ENCODE peak calls at places on chromosomes 16 and 17, in ten cellular contexts. A is heart left ventricle; T is aorta; D is fibroblast of lung; R is CD8-positive, alpha-beta T cell; X is stomach; O is heart right ventricle; C is right cardiac atrium; B is adrenal gland; H is BE2C. L is an unnamed sample. For H3K4me1, the result is how much of the 10 kb centered on the place peaks cover.

GRCh38 chr16:13631916-13632315 is 288.0 kb upstream of the ERCC4 start:
- DNase-seq in A (no peak), T (no peak), D (no peak), R (no peak), X (no peak), O (no peak), C (no peak), B (no peak), H (no peak), L (no peak)

GRCh38 chr17:1485311-1485747 is 7.2 kb downstream of the MYO1C start:
- DNase-seq in A (peak), T (peak), D (no peak), R (peak), X (peak), O (peak), C (peak), B (peak), H (no peak), L (peak)

GRCh38 chr16:60674241-60674640 is 1362.0 kb downstream of the CDH8 start:
- DNase-seq in A (no peak), T (no peak), D (peak), R (no peak), X (no peak), O (no peak), C (no peak), B (no peak), H (no peak), L (no peak)

GRCh38 chr16:13108126-13108525 is 206.7 kb downstream of the SHISA9 start:
- DNase-seq in A (no peak), T (no peak), D (no peak), R (no peak), X (no peak), O (no peak), C (no peak), B (no peak), H (no peak), L (no peak)

GRCh38 chr16:17084134-17084533 is 386.6 kb downstream of the XYLT1 start:
- DNase-seq in A (no peak), T (no peak), D (no peak), R (no peak), X (no peak), O (no peak), C (no peak), B (no peak), H (no peak), L (no peak)

GRCh38 chr17:46832945-46833839 is 14.7 kb upstream of the WNT3 start:
- DNase-seq in A (no peak), T (no peak), D (peak), R (no peak), X (no peak), O (peak), C (no peak), B (no peak), H (no peak), L (no peak)

GRCh38 chr16:56824335-56824734 is 40.7 kb upstream of the SLC12A3 start:
- DNase-seq in A (no peak), T (no peak), D (peak), R (no peak), X (peak), O (peak), C (peak), B (peak), H (no peak), L (no peak)

GRCh38 chr16:84065536-84066132 is 23.0 kb upstream of the SLC38A8 start:
- DNase-seq in A (no peak), T (no peak), D (peak), R (no peak), X (peak), O (no peak), C (no peak), B (peak), H (peak), L (no peak)

GRCh38 chr17:34840758-34841157 is 120.5 kb downstream of the CCT6B start:
- DNase-seq in A (no peak), T (no peak), D (no peak), R (no peak), X (no peak), O (no peak), C (no peak), B (no peak), H (no peak), L (no peak)

GRCh38 chr16:30005341-30006094 is 5.3 kb downstream of the DOC2A start:
- DNase-seq in A (peak), T (no peak), D (no peak), R (peak), X (peak), O (no peak), C (peak), B (peak), H (peak), L (no peak)

GRCh38 chr16:30113031-30113710 is at the start of gene GDPD3:
- DNase-seq in A (no peak), T (peak), D (no peak), R (no peak), X (peak), O (no peak), C (peak), B (no peak), H (peak), L (peak)

GRCh38 chr17:9457005-9457404 is 118.6 kb downstream of the STX8 start:
- DNase-seq in A (no peak), T (no peak), D (no peak), R (no peak), X (no peak), O (no peak), C (no peak), B (no peak), H (no peak), L (no peak)

GRCh38 chr17:27892866-27893769 is at the start of gene LYRM9:
- DNase-seq in A (peak), T (peak), D (peak), R (peak), X (peak), O (peak), C (peak), B (peak), H (peak), L (peak)

DNA sequence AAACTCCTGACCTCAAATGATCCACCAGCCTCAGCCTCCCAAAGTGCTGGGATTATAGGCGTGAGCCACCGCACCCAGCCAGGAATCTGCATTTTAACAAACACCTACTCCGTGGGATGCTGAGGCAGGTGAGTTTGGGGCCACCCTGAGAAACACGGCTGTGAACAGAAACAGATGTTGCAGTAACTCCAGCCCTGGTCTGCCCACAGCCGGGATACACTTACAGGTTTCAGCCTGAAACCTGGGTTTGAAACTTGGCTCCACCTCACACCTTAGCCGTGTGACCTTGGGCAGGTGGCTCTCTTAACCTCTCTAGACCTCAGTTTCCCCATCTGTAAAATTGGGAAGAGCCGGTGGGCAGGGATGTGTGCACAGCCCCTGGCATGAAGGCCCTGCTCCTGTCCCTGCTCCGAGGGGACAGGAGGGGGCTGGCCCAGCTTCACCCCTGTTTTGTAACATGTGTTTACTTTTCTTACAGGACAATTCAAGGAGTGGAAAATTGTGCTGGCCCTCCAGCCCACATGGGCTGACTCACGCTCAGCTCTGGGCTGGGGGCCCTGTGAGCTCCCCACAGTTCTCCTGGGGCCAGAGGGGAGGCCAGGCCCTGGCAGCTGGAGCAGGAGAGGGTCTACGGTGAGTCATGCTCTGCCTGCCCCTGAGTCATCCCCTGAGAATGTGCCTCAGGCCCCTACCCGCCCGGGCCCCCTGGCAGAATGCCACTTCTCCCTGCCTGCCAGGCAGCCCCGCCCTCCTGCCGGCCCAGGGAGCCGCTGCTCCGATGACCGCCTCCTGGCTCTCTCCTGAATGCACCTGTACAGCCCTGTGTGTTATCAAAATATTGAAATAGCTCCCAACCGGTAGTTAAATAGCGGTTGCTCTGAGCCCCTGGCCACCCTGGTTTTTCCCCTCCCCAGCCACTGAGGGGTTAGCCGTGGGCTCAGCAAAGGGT is 7.7 kb upstream of the PPL start:
- DNase-seq in A (peak), T (peak), D (peak), R (no peak), X (peak), O (peak), C (peak), B (peak), H (peak), L (peak)
- H3K4me1 ChIP-seq in A (under half), T (under half), D (under half), R (under half), X (under half), O (under half), C (under half), B (under half), H (under half), L (under half)

DNA sequence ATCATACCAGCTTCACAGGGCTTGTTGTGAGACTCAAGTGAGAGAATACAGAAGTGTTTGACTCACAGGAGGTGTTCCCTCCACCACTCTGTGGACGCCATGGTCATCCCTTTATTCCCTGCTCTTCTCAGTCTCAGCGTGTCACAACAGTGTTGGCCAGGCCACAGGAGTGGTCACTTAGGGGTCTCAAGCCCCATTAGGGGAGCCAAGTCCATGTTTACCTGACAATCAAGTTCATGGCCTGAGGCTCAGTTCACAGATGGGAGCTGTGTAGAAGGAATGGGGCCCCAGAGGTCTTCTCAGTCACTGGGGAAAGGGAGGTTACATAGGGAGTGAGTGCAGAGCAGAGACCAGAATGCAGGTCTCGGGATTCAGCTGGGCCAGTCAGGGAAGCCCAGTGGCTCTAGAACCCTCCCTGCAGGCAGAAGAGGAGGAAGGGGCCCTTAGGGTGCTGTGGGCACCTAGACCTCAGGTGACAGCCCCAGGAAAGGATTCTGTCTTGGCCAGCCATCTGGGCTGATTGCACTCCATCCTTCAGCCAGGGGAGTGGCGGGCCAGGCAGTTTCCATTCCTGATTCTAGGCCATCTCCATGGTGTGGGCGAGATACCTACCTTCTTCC is 9.5 kb upstream of the CENPT start:
- DNase-seq in A (no peak), T (no peak), D (no peak), R (no peak), X (no peak), O (no peak), C (no peak), B (no peak), H (no peak), L (no peak)
- H3K4me1 ChIP-seq in A (half or more), T (under half), D (under half), R (under half), X (half or more), O (half or more), C (under half), B (under half), H (under half), L (under half)

GRCh38 chr16:49851468-49851787 is 4.5 kb downstream of the ZNF423 start:
- DNase-seq in A (no peak), T (no peak), D (no peak), R (no peak), X (no peak), O (no peak), C (peak), B (no peak), H (no peak), L (no peak)

GRCh38 chr16:49855822-49856740 is at the start of gene ZNF423:
- DNase-seq in A (no peak), T (no peak), D (no peak), R (no peak), X (no peak), O (no peak), C (peak), B (no peak), H (peak), L (peak)

GRCh38 chr16:49855280-49855821 is 561 bp downstream of the ZNF423 start:
- DNase-seq in A (peak), T (peak), D (peak), R (peak), X (peak), O (peak), C (peak), B (peak), H (peak), L (peak)

GRCh38 chr16:49856741-49857330 is 924 bp upstream of the ZNF423 start:
- DNase-seq in A (peak), T (peak), D (peak), R (no peak), X (peak), O (peak), C (peak), B (peak), H (peak), L (peak)

DNA sequence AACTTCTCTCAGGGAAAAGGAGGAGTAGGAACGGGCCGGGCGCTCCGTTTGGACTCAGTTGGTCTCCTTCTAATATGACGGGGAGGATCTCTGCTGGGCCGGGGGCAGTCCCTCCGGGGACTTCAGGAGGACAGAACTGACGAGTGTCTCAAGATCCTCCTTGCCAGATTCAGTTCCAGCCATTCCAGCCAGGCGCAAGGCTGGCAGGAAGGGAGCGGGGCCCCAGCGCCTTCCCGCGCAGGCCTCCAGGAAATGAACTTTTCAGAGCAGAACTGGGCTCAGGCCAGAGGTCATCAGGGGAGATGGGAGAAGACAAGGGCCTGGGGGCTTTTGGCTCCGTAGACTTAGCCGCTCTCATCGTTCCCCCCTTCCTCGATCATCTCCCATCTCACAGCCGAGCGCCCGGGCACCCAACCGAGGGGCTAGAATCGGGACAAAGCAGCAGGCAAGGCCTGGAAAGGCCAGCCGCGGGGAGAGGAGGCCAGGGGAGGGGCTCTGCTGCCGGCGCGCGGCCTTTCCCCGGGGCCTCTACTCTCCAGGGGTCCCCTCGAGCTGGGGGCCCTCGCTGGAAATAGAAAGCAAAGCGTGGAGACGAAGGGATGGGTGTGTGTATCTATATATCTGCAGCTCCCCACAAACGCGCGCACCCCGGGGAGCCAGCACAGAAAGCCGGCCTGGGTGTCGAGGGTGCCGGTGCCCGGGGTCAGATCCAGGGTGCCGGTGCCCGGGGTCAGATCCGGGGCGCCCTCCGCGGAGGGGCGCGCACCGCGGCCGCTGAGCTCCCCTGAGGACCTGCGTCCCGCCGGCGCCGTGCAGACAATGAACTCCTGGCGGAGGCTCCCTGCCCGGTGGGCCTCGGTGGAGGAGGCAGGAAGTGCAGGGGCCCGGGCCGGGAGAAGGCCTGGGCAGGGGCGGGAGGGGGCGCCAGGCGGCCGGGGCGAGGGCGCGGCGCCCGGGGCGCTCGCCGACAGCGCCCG is 1.4 kb downstream of the ZNF423 start:
- DNase-seq in A (no peak), T (no peak), D (peak), R (no peak), X (no peak), O (no peak), C (peak), B (peak), H (peak), L (peak)
- H3K4me1 ChIP-seq in A (under half), T (under half), D (under half), R (under half), X (half or more), O (under half), C (under half), B (under half), H (under half), L (under half)

GRCh38 chr16:658679-659571 is 9.0 kb upstream of the RHOT2 start:
- DNase-seq in A (no peak), T (no peak), D (no peak), R (no peak), X (no peak), O (no peak), C (no peak), B (no peak), H (no peak), L (no peak)
- H3K4me1 ChIP-seq in A (under half), T (under half), D (under half), R (under half), X (under half), O (under half), C (under half), B (under half), H (under half), L (under half)

GRCh38 chr17:7290166-7290565 is 4.3 kb downstream of the YBX2 start:
- DNase-seq in A (no peak), T (no peak), D (no peak), R (no peak), X (no peak), O (no peak), C (no peak), B (no peak), H (no peak), L (no peak)

GRCh38 chr17:7292729-7293128 is 1.7 kb downstream of the YBX2 start:
- DNase-seq in A (no peak), T (no peak), D (no peak), R (no peak), X (no peak), O (no peak), C (peak), B (no peak), H (no peak), L (no peak)

GRCh38 chr17:7292194-7292593 is 2.2 kb downstream of the YBX2 start:
- DNase-seq in A (no peak), T (no peak), D (no peak), R (no peak), X (no peak), O (no peak), C (no peak), B (no peak), H (no peak), L (no peak)

GRCh38 chr17:7289256-7290032 is 5.0 kb downstream of the YBX2 start:
- DNase-seq in A (no peak), T (no peak), D (no peak), R (no peak), X (no peak), O (no peak), C (peak), B (no peak), H (no peak), L (no peak)

GRCh38 chr17:7290685-7291084 is 3.8 kb downstream of the YBX2 start:
- DNase-seq in A (no peak), T (no peak), D (no peak), R (no peak), X (no peak), O (no peak), C (no peak), B (no peak), H (no peak), L (no peak)
- H3K4me1 ChIP-seq in A (half or more), T (under half), D (under half), R (under half), X (under half), O (half or more), C (under half), B (under half), H (under half), L (under half)

DNA sequence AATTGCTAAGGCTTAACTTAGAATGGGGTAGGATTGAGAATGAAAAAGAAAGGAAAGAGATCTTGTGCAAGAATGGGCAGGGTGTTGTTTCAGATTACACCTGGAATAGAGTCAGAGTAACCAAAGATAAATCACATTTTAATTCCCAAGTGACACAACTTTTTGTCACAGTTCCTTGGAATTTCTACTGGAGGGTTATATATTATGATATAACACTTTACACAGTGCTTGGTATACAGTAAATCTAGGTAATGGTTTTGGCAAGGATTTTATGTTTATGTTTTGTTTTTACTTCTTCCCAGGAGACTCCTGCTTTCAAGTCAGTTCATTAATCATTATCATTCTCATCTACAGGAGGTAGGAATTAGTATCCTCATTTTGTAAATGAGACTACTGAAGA is 115.7 kb upstream of the KCNJ16 start:
- DNase-seq in A (no peak), T (no peak), D (peak), R (no peak), X (no peak), O (no peak), C (no peak), B (no peak), H (no peak), L (no peak)
- H3K4me1 ChIP-seq in A (under half), T (under half), D (under half), R (under half), X (under half), O (under half), C (under half), B (under half), H (under half), L (under half)

DNA sequence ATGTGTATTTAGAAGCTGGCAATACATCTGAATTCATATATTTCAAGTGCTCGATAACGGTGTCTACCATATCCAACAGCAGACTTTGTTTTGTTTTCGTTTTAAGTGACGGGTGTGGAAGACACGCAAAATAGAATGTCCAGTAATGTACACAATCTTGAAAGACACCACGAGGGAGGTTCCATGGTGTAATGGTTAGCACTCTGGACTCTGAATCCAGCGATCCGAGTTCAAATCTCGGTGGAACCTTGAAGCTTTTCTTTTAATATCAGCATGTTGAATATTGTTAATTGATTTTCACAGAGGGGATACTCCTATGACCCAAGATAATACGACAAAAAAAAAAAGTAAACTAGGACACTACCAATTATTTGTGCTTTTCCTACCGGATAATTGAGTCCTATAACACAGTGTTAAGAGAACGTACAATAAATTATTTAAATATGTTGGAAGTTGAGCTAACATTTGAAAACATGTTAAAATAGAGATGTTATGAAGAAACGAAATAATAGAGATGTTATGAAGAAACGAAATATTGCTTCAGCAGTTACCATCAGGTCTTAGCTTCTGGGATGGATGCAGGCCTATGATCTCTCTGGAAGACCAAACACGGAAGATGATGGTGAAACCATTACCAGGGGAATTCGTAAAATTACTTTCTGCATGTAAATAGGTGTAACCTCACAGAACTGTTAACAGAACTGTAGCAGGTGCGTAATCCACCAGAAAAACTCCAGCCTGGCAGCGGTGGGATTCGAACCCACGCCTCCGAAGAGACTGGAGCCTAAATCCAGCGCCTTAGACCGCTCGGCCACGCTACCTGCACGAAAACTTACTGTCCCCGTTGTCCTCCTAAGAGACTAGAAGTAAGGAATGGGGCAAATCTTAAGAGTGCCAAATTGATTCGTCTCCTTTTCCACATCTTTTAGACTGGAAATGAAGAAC is 1.5 kb upstream of the ALOXE3 start:
- DNase-seq in A (peak), T (peak), D (peak), R (peak), X (peak), O (peak), C (peak), B (peak), H (peak), L (peak)
- H3K4me1 ChIP-seq in A (half or more), T (under half), D (under half), R (half or more), X (half or more), O (half or more), C (under half), B (under half), H (under half), L (under half)